ENCODE peak calls at places on chromosomes 13 and 19, in five cellular contexts. B is Peyer's patch, W is ovary, T is neuronal stem cell, P is aorta. J is an unnamed sample. For H3K4me1 and H3K27me3, the result is how much of the 10 kb centered on the place peaks cover.

GRCh38 chr19:18368504-18369222 is 17.3 kb upstream of the GDF15 start:
- DNase-seq in W (no peak), B (no peak), T (no peak), P (no peak), J (no peak)

GRCh38 chr13:49652691-49653305 is 24.5 kb downstream of the ARL11 start:
- DNase-seq in W (no peak), T (peak), P (no peak), B (no peak), J (no peak)

GRCh38 chr19:56098731-56099577 is 22.1 kb downstream of the ZNF787 start:
- DNase-seq in P (no peak), T (no peak), W (no peak), B (no peak), J (no peak)

GRCh38 chr19:8638078-8638619 is 7.7 kb downstream of the NFILZ start:
- DNase-seq in W (no peak), T (no peak), P (peak), B (no peak), J (peak)

GRCh38 chr19:56217039-56217949 is 15.2 kb downstream of the ZSCAN5C start:
- DNase-seq in B (no peak), W (peak), P (peak), T (no peak), J (peak)

GRCh38 chr19:14450168-14450874 is 17.2 kb downstream of the PKN1 start:
- DNase-seq in B (no peak), P (no peak), W (peak), T (no peak), J (no peak)

GRCh38 chr19:55563261-55563690 is 17.4 kb downstream of the ZNF579 start:
- DNase-seq in P (no peak), W (no peak), B (no peak), T (no peak), J (peak)

GRCh38 chr19:50720181-50720920 is 749 bp upstream of the SHANK1 start:
- DNase-seq in B (no peak), W (peak), P (no peak), T (no peak), J (no peak)

GRCh38 chr19:29767039-29767735 is 44.6 kb upstream of the CCNE1 start:
- DNase-seq in T (no peak), P (no peak), B (no peak), W (no peak), J (no peak)

GRCh38 chr19:33234736-33235135 is 9.1 kb upstream of the SLC7A10 start:
- DNase-seq in B (no peak), P (peak), T (no peak), W (no peak), J (no peak)

GRCh38 chr19:28023064-28023463 is 1189.9 kb downstream of the UQCRFS1 start:
- DNase-seq in B (no peak), P (no peak), W (no peak), T (no peak), J (no peak)

GRCh38 chr13:80873589-80873988 is 532.7 kb upstream of the SPRY2 start:
- DNase-seq in W (no peak), T (no peak), B (no peak), P (no peak), J (no peak)

GRCh38 chr13:37412271-37412683 is 186.3 kb downstream of the POSTN start:
- DNase-seq in T (no peak), W (no peak), B (no peak), P (no peak), J (no peak)

GRCh38 chr19:51926426-51926783 is 867 bp upstream of the ZNF613 start:
- DNase-seq in B (no peak), W (no peak), T (no peak), P (no peak), J (no peak)

GRCh38 chr13:51033431-51034185 is 77.5 kb downstream of the C13orf42 start:
- DNase-seq in T (no peak), W (no peak), P (no peak), B (no peak), J (no peak)

GRCh38 chr13:97113231-97114001 is 108.7 kb upstream of the MBNL2 start:
- DNase-seq in W (peak), T (no peak), P (no peak), B (no peak), J (no peak)

GRCh38 chr13:86572115-86572514 is 772.9 kb upstream of the SLITRK6 start:
- DNase-seq in W (no peak), B (no peak), T (no peak), P (no peak), J (no peak)

GRCh38 chr19:21505459-21506393 is at the start of gene ZNF429:
- DNase-seq in W (peak), B (peak), P (peak), T (peak), J (peak)

GRCh38 chr19:14381689-14382474 is 638 bp downstream of the ADGRE5 start:
- DNase-seq in W (no peak), P (peak), T (no peak), B (peak), J (peak)

GRCh38 chr13:51601601-51602348 is 17.5 kb downstream of the WDFY2 start:
- DNase-seq in T (no peak), W (no peak), P (no peak), B (no peak), J (no peak)

GRCh38 chr13:98020271-98020670 is 66.8 kb downstream of the IPO5 start:
- DNase-seq in B (no peak), P (no peak), T (no peak), W (no peak), J (no peak)

GRCh38 chr13:59534806-59535205 is 628.9 kb downstream of the DIAPH3 start:
- DNase-seq in T (no peak), B (no peak), W (no peak), P (no peak), J (no peak)
- H3K27ac ChIP-seq in T (no peak), B (no peak), W (no peak), P (no peak), J (peak)

GRCh38 chr19:48169974-48170803 is at the start of the genes LIG1 and ZSWIM9:
- DNase-seq in P (peak), W (peak), B (peak), T (peak), J (peak)
- H3K4me1 ChIP-seq in P (under half), W (under half), B (under half), T (under half), J (under half)

GRCh38 chr19:3036119-3036794 is 7.2 kb upstream of the TLE2 start:
- DNase-seq in W (peak), P (peak), B (peak), T (peak), J (peak)
- H3K27me3 ChIP-seq in W (under half), P (under half), B (under half), T (half or more), J (under half)

GRCh38 chr19:45049073-45049736 is 10.4 kb downstream of the CLASRP start:
- DNase-seq in B (no peak), W (no peak), P (no peak), T (no peak), J (peak)

GRCh38 chr19:45045671-45046353 is 7.0 kb downstream of the CLASRP start:
- DNase-seq in T (no peak), P (no peak), W (no peak), B (no peak), J (no peak)

GRCh38 chr19:45050036-45050435 is 11.2 kb downstream of the CLASRP start:
- DNase-seq in T (no peak), P (no peak), B (no peak), W (no peak), J (no peak)

GRCh38 chr19:45047188-45047797 is 8.4 kb downstream of the CLASRP start:
- DNase-seq in T (no peak), B (no peak), W (no peak), P (no peak), J (no peak)

GRCh38 chr19:45046355-45046754 is 7.5 kb downstream of the CLASRP start:
- DNase-seq in B (no peak), P (no peak), W (no peak), T (no peak), J (no peak)
- H3K27ac ChIP-seq in B (peak), P (no peak), W (no peak), T (no peak), J (peak)

DNA sequence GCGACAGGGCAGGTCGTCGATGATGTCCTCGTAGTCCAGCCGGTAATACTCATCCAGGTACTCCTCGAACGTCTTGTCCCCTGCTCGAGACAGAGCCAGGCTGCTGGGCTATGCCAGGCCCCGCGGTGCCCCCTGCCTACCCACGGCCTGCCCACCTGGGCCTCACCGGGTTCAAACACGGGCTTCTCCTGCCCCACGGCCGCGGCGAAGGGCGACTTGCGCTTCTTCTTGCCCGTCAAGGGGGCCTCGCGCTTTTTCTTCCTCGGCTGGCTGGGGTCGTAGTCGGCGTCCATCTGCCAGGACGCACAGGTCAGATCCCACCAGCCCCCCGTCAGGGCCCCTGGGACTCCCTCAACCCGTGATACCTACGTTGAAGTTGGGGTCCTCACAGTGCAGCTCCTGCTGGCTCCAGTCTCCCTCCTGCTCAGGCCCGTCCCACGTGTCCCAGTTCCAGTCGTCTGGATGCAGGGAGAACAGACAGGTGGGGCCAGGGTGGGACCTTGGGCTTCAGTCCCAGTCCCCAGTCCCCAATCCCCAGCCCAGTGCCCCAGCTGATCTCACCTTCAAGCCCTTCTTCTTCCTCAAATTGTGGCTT is 8.1 kb downstream of the KRI1 start:
- DNase-seq in B (no peak), T (no peak), P (no peak), W (peak), J (no peak)
- H3K4me1 ChIP-seq in B (under half), T (under half), P (under half), W (under half), J (under half)

GRCh38 chr19:46189971-46190335 is 39.6 kb upstream of the IGFL1 start:
- DNase-seq in B (no peak), P (no peak), T (no peak), W (no peak), J (no peak)
- H3K27me3 ChIP-seq in B (under half), P (under half), T (under half), W (under half), J (half or more)

DNA sequence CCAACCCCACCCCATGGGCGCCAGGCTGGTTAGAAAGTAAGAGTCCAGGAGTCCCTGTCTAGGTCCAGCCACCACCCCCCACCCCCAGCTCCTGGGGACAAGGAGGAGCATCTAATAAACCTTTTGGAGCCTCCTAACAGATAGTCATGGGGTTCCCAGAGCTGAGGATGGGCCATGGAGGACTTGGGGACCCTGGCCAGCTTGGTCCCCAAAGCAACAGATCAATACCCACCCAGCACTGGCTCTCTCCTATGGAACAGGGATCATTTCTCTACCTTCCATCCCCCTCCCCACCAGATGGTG is 9.4 kb downstream of the NR2F6 start:
- DNase-seq in W (peak), T (no peak), P (no peak), B (no peak), J (no peak)
- H3K27ac ChIP-seq in W (no peak), T (peak), P (no peak), B (no peak), J (peak)

GRCh38 chr19:19816679-19817078 is 4.9 kb downstream of the ZNF506 start:
- DNase-seq in T (no peak), P (peak), W (no peak), B (no peak), J (peak)
- H3K4me1 ChIP-seq in T (under half), P (under half), W (under half), B (under half), J (half or more)

GRCh38 chr13:94713556-94714182 is 1.3 kb upstream of the SOX21 start:
- DNase-seq in P (no peak), B (no peak), W (no peak), T (no peak), J (no peak)

GRCh38 chr13:94710881-94711560 is 1.3 kb downstream of the SOX21 start:
- DNase-seq in W (no peak), P (peak), T (no peak), B (no peak), J (no peak)

GRCh38 chr13:94711561-94712286 is 621 bp downstream of the SOX21 start:
- DNase-seq in P (peak), W (no peak), B (no peak), T (no peak), J (no peak)

GRCh38 chr13:94712287-94712811 is at the start of gene SOX21:
- DNase-seq in W (no peak), P (peak), T (no peak), B (no peak), J (no peak)

GRCh38 chr13:94712812-94713555 is 639 bp upstream of the SOX21 start:
- DNase-seq in P (peak), T (no peak), W (peak), B (no peak), J (no peak)
- H3K27me3 ChIP-seq in P (under half), T (under half), W (under half), B (under half), J (half or more)

GRCh38 chr13:44837250-44837649 is 152.0 kb downstream of the NUFIP1 start:
- DNase-seq in P (no peak), T (no peak), B (no peak), W (no peak), J (no peak)

GRCh38 chr13:44844786-44845185 is 144.5 kb downstream of the NUFIP1 start:
- DNase-seq in B (no peak), P (no peak), W (no peak), T (no peak), J (no peak)

GRCh38 chr13:44843403-44843802 is 145.9 kb downstream of the NUFIP1 start:
- DNase-seq in T (no peak), B (no peak), P (no peak), W (no peak), J (no peak)

GRCh38 chr13:44840131-44840530 is 149.1 kb downstream of the NUFIP1 start:
- DNase-seq in W (no peak), B (no peak), T (no peak), P (no peak), J (no peak)

GRCh38 chr13:44842158-44842557 is 147.1 kb downstream of the NUFIP1 start:
- DNase-seq in T (no peak), W (no peak), P (no peak), B (no peak), J (no peak)
- H3K27ac ChIP-seq in T (no peak), W (no peak), P (peak), B (no peak), J (no peak)

J was measured in left ventricle myocardium inferior.